ENCODE peak calls at places on chromosomes 11 and 22, in eight cellular contexts. S is stimulated activated CD4-positive, alpha-beta T cell treated with anti-CD3 and anti-CD28 coated beads, Interleukin-12 subunit alpha, Interleukin-12 subunit beta, amount 100 ng/mL, for 48 hours; X is fibroblast of the conjunctiva; L is naive B cell; I is cardiac fibroblast; J is ELR; Y is amygdala; O is activated gamma-delta T cell treated with Interleukin-2 at 50 U/mL for 16 hours. R is an unnamed sample.

GRCh38 chr11:92697461-92698314 is 271.8 kb upstream of the MTNR1B start:
- DNase-seq in J (peak; percentile 44), L (no peak), I (no peak), Y (no peak), X (no peak), O (no peak), S (no peak), R (no peak)

GRCh38 chr22:36775589-36775965 is 342 bp downstream of the IFT27 start:
- DNase-seq in L (peak; percentile 49), S (no peak), J (peak; percentile 26), Y (peak; percentile 53), I (peak; percentile 26), O (peak; percentile 31), X (no peak), R (no peak)

GRCh38 chr11:64865286-64866172 is 12.9 kb downstream of the EHD1 start:
- DNase-seq in Y (no peak), J (peak; percentile 91), O (no peak), I (peak; percentile 54), L (peak; percentile 69), X (no peak), S (no peak), R (peak; percentile 64)

GRCh38 chr22:48652796-48653195 is 1174.9 kb downstream of the BRD1 start:
- DNase-seq in X (no peak), O (no peak), L (no peak), S (no peak), Y (no peak), I (no peak), J (no peak), R (peak; percentile 28)

GRCh38 chr22:36363378-36363931 is 24.3 kb downstream of the MYH9 start:
- DNase-seq in I (no peak), L (no peak), O (no peak), J (no peak), Y (no peak), X (no peak), S (no peak), R (no peak)

GRCh38 chr22:29310065-29310862 is 3.8 kb downstream of the GAS2L1 start:
- DNase-seq in X (no peak), Y (no peak), J (no peak), O (no peak), I (no peak), L (no peak), S (no peak), R (no peak)

GRCh38 chr11:47437746-47438418 is 11.1 kb downstream of the RAPSN start:
- DNase-seq in L (no peak), I (no peak), O (no peak), S (no peak), Y (no peak), J (no peak), X (no peak), R (no peak)

GRCh38 chr11:36373040-36374010 is 77.2 kb downstream of the PRR5L start:
- DNase-seq in S (no peak), O (no peak), X (no peak), L (no peak), I (peak; percentile 68), J (no peak), Y (no peak), R (peak; percentile 51)

GRCh38 chr22:30685178-30685577 is 9.5 kb upstream of the OSBP2 start:
- DNase-seq in O (no peak), I (no peak), J (no peak), X (no peak), L (no peak), Y (no peak), S (no peak), R (no peak)

GRCh38 chr11:68508425-68508824 is 47.9 kb downstream of the PPP6R3 start:
- DNase-seq in J (no peak), L (no peak), O (no peak), S (no peak), I (no peak), Y (no peak), X (no peak), R (no peak)

GRCh38 chr22:36540867-36541642 is 12.1 kb upstream of the EIF3D start:
- DNase-seq in O (no peak), Y (no peak), I (no peak), J (peak; percentile 83), S (no peak), L (no peak), X (no peak), R (no peak)

GRCh38 chr11:120432056-120433018 is 79.2 kb upstream of the GRIK4 start:
- DNase-seq in Y (no peak), L (no peak), O (no peak), S (no peak), X (peak; percentile 97), J (peak; percentile 98), I (peak; percentile 97), R (no peak)

GRCh38 chr11:33706546-33706945 is 5.9 kb upstream of the C11orf91 start:
- DNase-seq in J (no peak), O (no peak), X (no peak), L (no peak), S (no peak), Y (no peak), I (peak; percentile 63), R (no peak)

GRCh38 chr22:50189849-50190181 is 4.1 kb downstream of the TRABD start:
- DNase-seq in Y (no peak), L (no peak), I (no peak), X (no peak), O (no peak), S (no peak), J (no peak), R (peak; percentile 53)

GRCh38 chr11:12042215-12042676 is 33.8 kb upstream of the DKK3 start:
- DNase-seq in I (peak; percentile 86), X (peak; percentile 83), O (no peak), L (no peak), S (no peak), Y (no peak), J (peak; percentile 99), R (no peak)

GRCh38 chr11:44290206-44290605 is 19.7 kb downstream of the ALX4 start:
- DNase-seq in O (no peak), Y (no peak), I (no peak), J (no peak), X (no peak), L (no peak), S (no peak), R (no peak)

GRCh38 chr11:12818333-12819015 is 144.3 kb downstream of the TEAD1 start:
- DNase-seq in S (no peak), X (peak; percentile 73), I (peak; percentile 86), L (no peak), O (no peak), Y (no peak), J (peak; percentile 87), R (no peak)

R was measured in right cardiac atrium.